ENCODE peak calls at places on chromosomes 7 and 10, in nine cellular contexts. R, N, V, W, E, B, J, L and Q are unnamed samples.

GRCh38 chr7:111736475-111736874 is 174.2 kb upstream of the IMMP2L start:
- DNase-seq in B (peak), N (no peak), L (no peak), E (no peak), V (no peak), J (no peak), W (no peak), R (no peak), Q (no peak)

GRCh38 chr10:70886921-70887665 is 1.3 kb downstream of the PCBD1 start:
- DNase-seq in V (no peak), B (peak), J (no peak), R (no peak), W (no peak), N (no peak), L (no peak), E (no peak), Q (no peak)

GRCh38 chr7:42227931-42228591 is 8.9 kb downstream of the GLI3 start:
- DNase-seq in W (no peak), V (no peak), N (peak), B (no peak), J (no peak), L (no peak), R (no peak), E (peak), Q (no peak)

GRCh38 chr7:94913391-94913790 is 6.0 kb downstream of the PPP1R9A start:
- DNase-seq in L (no peak), B (no peak), J (no peak), W (no peak), R (no peak), E (no peak), N (no peak), V (no peak), Q (no peak)

GRCh38 chr7:143296686-143297085 is 8.5 kb downstream of the CASP2 start:
- DNase-seq in R (no peak), W (no peak), N (no peak), E (no peak), L (no peak), J (no peak), B (peak), V (no peak), Q (no peak)

GRCh38 chr10:31650010-31650409 is 278.6 kb downstream of the ARHGAP12 start:
- DNase-seq in W (peak), B (peak), J (peak), E (peak), V (no peak), R (peak), L (peak), N (peak), Q (no peak)

GRCh38 chr7:157782041-157782440 is 445.2 kb downstream of the DNAJB6 start:
- DNase-seq in N (no peak), B (no peak), R (no peak), J (no peak), L (no peak), E (no peak), W (no peak), V (no peak), Q (peak)

GRCh38 chr7:6260291-6261183 is 11.9 kb downstream of the CYTH3 start:
- DNase-seq in N (peak), W (no peak), B (peak), R (no peak), J (no peak), V (no peak), L (no peak), E (peak), Q (no peak)

GRCh38 chr10:113051456-113051855 is 101.4 kb downstream of the TCF7L2 start:
- DNase-seq in R (no peak), L (no peak), W (no peak), V (no peak), B (no peak), N (no peak), E (no peak), J (no peak), Q (no peak)

GRCh38 chr7:94011714-94012353 is 7.7 kb upstream of the BET1 start:
- DNase-seq in J (no peak), V (no peak), R (no peak), B (no peak), N (no peak), E (no peak), W (no peak), L (no peak), Q (peak)

GRCh38 chr10:97732052-97732359 is 4.9 kb upstream of the ZFYVE27 start:
- DNase-seq in L (no peak), N (no peak), J (no peak), E (no peak), V (no peak), B (no peak), W (no peak), R (no peak), Q (no peak)
- TF ChIP-seq CTCF in L (no peak), N (no peak), J (no peak), E (no peak), V (peak), B (no peak), W (no peak), R (no peak), Q (peak)

DNA sequence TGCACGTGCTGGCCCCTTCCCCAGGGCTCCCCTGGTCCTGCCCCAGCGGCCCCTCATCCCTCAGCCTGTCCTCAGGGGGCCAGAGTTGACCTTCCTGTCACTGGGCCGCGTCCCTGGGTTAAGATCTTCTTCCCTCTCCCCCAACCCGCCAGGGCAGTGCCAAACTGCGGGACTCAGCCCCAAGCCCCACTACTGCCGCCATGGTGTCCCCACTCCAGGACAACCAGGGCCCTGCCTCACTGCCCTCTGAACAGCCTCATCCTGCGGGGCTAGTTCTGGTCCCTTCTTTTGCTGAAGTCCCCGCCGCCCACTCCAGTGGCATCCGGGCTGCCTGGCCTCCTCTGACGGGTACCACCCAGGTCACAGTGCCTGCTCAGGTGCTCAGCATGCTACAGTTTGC is 37.5 kb downstream of the UNCX start:
- DNase-seq in R (no peak), B (no peak), W (no peak), V (no peak), E (no peak), N (no peak), L (no peak), J (no peak), Q (peak)
- TF ChIP-seq CTCF in R (no peak), B (no peak), W (no peak), V (no peak), E (no peak), N (no peak), L (no peak), J (no peak), Q (no peak)

GRCh38 chr7:55150709-55151108 is 131.9 kb downstream of the EGFR start:
- DNase-seq in J (no peak), E (no peak), L (no peak), W (no peak), N (no peak), V (no peak), B (no peak), R (no peak), Q (no peak)
- TF ChIP-seq CTCF in J (no peak), E (no peak), L (no peak), W (no peak), N (no peak), V (no peak), B (no peak), R (no peak), Q (no peak)

GRCh38 chr10:33001908-33002492 is 44.0 kb upstream of the ITGB1 start:
- DNase-seq in E (peak), W (no peak), V (no peak), B (no peak), N (no peak), R (no peak), L (no peak), J (no peak), Q (no peak)

GRCh38 chr10:33008499-33009243 is 50.6 kb upstream of the ITGB1 start:
- DNase-seq in J (no peak), N (peak), R (peak), B (peak), L (peak), E (peak), V (peak), W (peak), Q (no peak)

GRCh38 chr10:33009244-33010131 is 51.5 kb upstream of the ITGB1 start:
- DNase-seq in J (no peak), R (no peak), W (no peak), L (no peak), E (no peak), N (no peak), V (no peak), B (no peak), Q (no peak)

GRCh38 chr10:33006342-33006887 is 48.4 kb upstream of the ITGB1 start:
- DNase-seq in L (no peak), E (no peak), B (no peak), N (no peak), V (no peak), J (no peak), R (no peak), W (no peak), Q (no peak)

GRCh38 chr10:33005322-33006282 is 47.6 kb upstream of the ITGB1 start:
- DNase-seq in R (peak), L (peak), E (peak), J (peak), W (peak), V (peak), B (peak), N (peak), Q (peak)
- TF ChIP-seq CTCF in R (no peak), L (no peak), E (no peak), J (no peak), W (no peak), V (no peak), B (no peak), N (no peak), Q (no peak)

GRCh38 chr10:91552706-91553105 is 80.2 kb downstream of the PPP1R3C start:
- DNase-seq in L (no peak), B (peak), E (peak), W (peak), V (peak), J (no peak), R (no peak), N (no peak), Q (no peak)
- TF ChIP-seq CTCF in L (no peak), B (peak), E (peak), W (peak), V (peak), J (peak), R (peak), N (peak), Q (peak)